ENCODE peak calls at places on chromosomes 1 and 21, in seven cellular contexts. Q is NCI-H345, X is globus pallidus, B is WTC11, O is prostate gland, P is NCI-H1092 treated with DMSO at 0.1 percent for 48 hours, D is T follicular helper cell. C is an unnamed sample.

GRCh38 chr1:25150998-25151397 is 81.3 kb downstream of the SYF2 start:
- DNase-seq in X (no peak), Q (no peak), P (no peak), D (no peak), O (no peak), B (no peak), C (no peak)

GRCh38 chr1:25467193-25467592 is 36.5 kb downstream of the MACO1 start:
- DNase-seq in X (no peak), O (no peak), B (no peak), Q (no peak), P (no peak), D (no peak), C (no peak)

GRCh38 chr21:14070049-14070893 is 140.5 kb downstream of the LIPI start:
- DNase-seq in X (no peak), Q (no peak), O (no peak), B (no peak), P (no peak), D (no peak), C (no peak)

GRCh38 chr1:165833358-165833757 is 5.9 kb downstream of the UCK2 start:
- DNase-seq in D (no peak), X (no peak), O (no peak), B (no peak), Q (no peak), P (no peak), C (no peak)

GRCh38 chr1:31792541-31792940 is 23.3 kb downstream of the SPOCD1 start:
- DNase-seq in D (no peak), X (no peak), P (no peak), O (no peak), Q (no peak), B (peak), C (no peak)

GRCh38 chr1:43442756-43443155 is 11.0 kb downstream of the HYI start:
- DNase-seq in O (no peak), D (no peak), Q (no peak), P (no peak), X (no peak), B (no peak), C (no peak)

GRCh38 chr1:64935551-64936158 is 30.7 kb downstream of the JAK1 start:
- DNase-seq in B (no peak), X (no peak), P (no peak), O (no peak), D (no peak), Q (no peak), C (no peak)

GRCh38 chr1:32335951-32336867 is at the start of gene MARCKSL1:
- DNase-seq in P (peak), D (peak), B (peak), O (peak), X (peak), Q (peak), C (peak)

GRCh38 chr21:40255665-40256064 is 388.4 kb downstream of the PCP4 start:
- DNase-seq in P (no peak), B (no peak), X (no peak), O (no peak), D (no peak), Q (no peak), C (no peak)

GRCh38 chr1:214603819-214604252 is 841 bp downstream of the CENPF start:
- DNase-seq in Q (no peak), B (no peak), D (no peak), X (no peak), P (peak), O (no peak), C (no peak)

C was measured in NT2/D1.